ENCODE peak calls at places on chromosomes 6 and 20, in seven cellular contexts. L is SJCRH30; F is fibroblast of lung; C is right lobe of liver; U is CD8-positive, alpha-beta T cell; Q is BE2C; H is hepatocyte. B is an unnamed sample. For H3K4me1, the result is how much of the 10 kb centered on the place peaks cover.

GRCh38 chr6:155125916-155126315 is 130.8 kb downstream of the TIAM2 start:
- DNase-seq in H (no peak), C (no peak), U (no peak), L (no peak), Q (no peak), F (peak), B (no peak)

GRCh38 chr6:161429921-161430490 is 156.1 kb upstream of the AGPAT4 start:
- DNase-seq in L (peak), U (no peak), Q (no peak), C (no peak), F (no peak), H (no peak), B (no peak)

GRCh38 chr6:11229267-11230043 is 3.0 kb downstream of the NEDD9 start:
- DNase-seq in U (no peak), L (no peak), C (no peak), Q (no peak), F (peak), H (peak), B (no peak)

GRCh38 chr20:2911200-2911599 is 37.9 kb downstream of the PTPRA start:
- DNase-seq in L (no peak), H (no peak), F (peak), U (no peak), Q (no peak), C (no peak), B (no peak)

GRCh38 chr20:57427239-57428127 is 36.3 kb downstream of the RBM38 start:
- DNase-seq in Q (no peak), F (no peak), L (no peak), H (no peak), U (no peak), C (no peak), B (peak)

GRCh38 chr6:143465546-143465945 is 14.9 kb downstream of the PEX3 start:
- DNase-seq in L (no peak), C (no peak), F (peak), U (no peak), Q (no peak), H (no peak), B (no peak)

GRCh38 chr6:71419954-71420692 is 131.5 kb downstream of the OGFRL1 start:
- DNase-seq in F (peak), U (no peak), C (peak), Q (peak), H (peak), L (peak), B (peak)

GRCh38 chr6:48840896-48841295 is 622.2 kb downstream of the MMUT start:
- DNase-seq in U (no peak), L (no peak), F (no peak), C (no peak), Q (no peak), H (no peak), B (no peak)

GRCh38 chr6:137728386-137729349 is 138.4 kb upstream of the TNFAIP3 start:
- DNase-seq in C (no peak), F (peak), Q (no peak), L (peak), H (peak), U (no peak), B (no peak)

GRCh38 chr20:9206486-9206885 is 137.6 kb downstream of the PLCB4 start:
- DNase-seq in Q (no peak), U (no peak), F (no peak), L (no peak), H (no peak), C (no peak), B (no peak)

GRCh38 chr6:139144490-139145085 is 9.7 kb downstream of the HECA start:
- DNase-seq in H (no peak), U (no peak), F (no peak), Q (no peak), C (no peak), L (no peak), B (no peak)

GRCh38 chr6:147935656-147936055 is 407.0 kb upstream of the SASH1 start:
- DNase-seq in F (peak), Q (no peak), U (no peak), C (no peak), L (no peak), H (no peak), B (no peak)

GRCh38 chr6:92376711-92377110 is 1042.6 kb downstream of the EPHA7 start:
- DNase-seq in F (peak), U (no peak), L (peak), H (peak), C (no peak), Q (peak), B (no peak)

GRCh38 chr6:168177492-168177891 is 98.5 kb upstream of the FRMD1 start:
- DNase-seq in L (no peak), F (no peak), U (no peak), C (no peak), Q (no peak), H (no peak), B (no peak)

GRCh38 chr6:135096403-135097130 is 41.9 kb upstream of the HBS1L start:
- DNase-seq in C (no peak), L (no peak), F (no peak), Q (no peak), H (no peak), U (no peak), B (no peak)

GRCh38 chr6:64505312-64505711 is 869.7 kb downstream of the PHF3 start:
- DNase-seq in C (no peak), L (peak), Q (peak), H (peak), F (no peak), U (no peak), B (peak)

GRCh38 chr20:709421-709820 is 33.8 kb upstream of the SCRT2 start:
- DNase-seq in Q (peak), H (no peak), L (no peak), C (no peak), U (no peak), F (no peak), B (no peak)

GRCh38 chr20:37565134-37565811 is 37.6 kb upstream of the BLCAP start:
- DNase-seq in F (no peak), L (peak), H (no peak), Q (peak), C (no peak), U (no peak), B (no peak)

GRCh38 chr6:63496388-63496804 is 75.9 kb upstream of the LOC128125822 start:
- DNase-seq in C (no peak), Q (no peak), F (no peak), H (peak), U (no peak), L (no peak), B (no peak)

GRCh38 chr6:27825025-27825823 is 87.0 kb downstream of the OR2B2 start:
- DNase-seq in U (no peak), H (no peak), C (no peak), L (peak), F (no peak), Q (no peak), B (no peak)

GRCh38 chr20:25285856-25286798 is 38.2 kb downstream of the PYGB start:
- DNase-seq in C (peak), U (no peak), Q (peak), F (no peak), H (no peak), L (no peak), B (peak)

GRCh38 chr6:144757299-144757698 is 472.2 kb downstream of the UTRN start:
- DNase-seq in H (no peak), Q (no peak), U (no peak), L (no peak), C (no peak), F (no peak), B (no peak)

GRCh38 chr20:57384953-57385761 is 6.0 kb upstream of the RBM38 start:
- DNase-seq in F (no peak), H (no peak), U (no peak), L (no peak), C (peak), Q (no peak), B (peak)

GRCh38 chr6:7763896-7764295 is 38.0 kb downstream of the BMP6 start:
- DNase-seq in H (no peak), Q (no peak), F (no peak), C (no peak), L (no peak), U (no peak), B (no peak)

GRCh38 chr20:63560856-63561609 is 7.1 kb downstream of the FNDC11 start:
- DNase-seq in F (no peak), Q (no peak), C (no peak), L (no peak), H (no peak), U (no peak), B (no peak)

GRCh38 chr6:136138003-136138402 is 112.1 kb downstream of the MTFR2 start:
- DNase-seq in C (no peak), F (no peak), H (no peak), L (no peak), U (no peak), Q (no peak), B (no peak)

GRCh38 chr6:1667012-1667804 is 57.5 kb downstream of the FOXC1 start:
- DNase-seq in L (peak), H (peak), U (no peak), F (peak), C (no peak), Q (peak), B (no peak)

GRCh38 chr20:36339646-36340592 is 33.8 kb downstream of the DLGAP4 start:
- DNase-seq in U (no peak), F (no peak), L (no peak), Q (no peak), H (no peak), C (no peak), B (peak)

GRCh38 chr20:21615617-21616080 is 89.8 kb upstream of the PAX1 start:
- DNase-seq in L (peak), C (peak), F (peak), Q (peak), H (peak), U (peak), B (no peak)

GRCh38 chr6:151490996-151491395 is 2.8 kb upstream of the CCDC170 start:
- DNase-seq in F (no peak), L (no peak), U (no peak), Q (no peak), C (no peak), H (no peak), B (no peak)

GRCh38 chr6:150169609-150170008 is 26.8 kb downstream of the PPP1R14C start:
- DNase-seq in L (no peak), F (peak), C (no peak), U (no peak), Q (no peak), H (no peak), B (no peak)

GRCh38 chr6:77883849-77884248 is 231.0 kb downstream of the MEI4 start:
- DNase-seq in U (no peak), C (no peak), L (no peak), F (peak), H (no peak), Q (no peak), B (no peak)

GRCh38 chr6:16760536-16761468 is at the start of gene ATXN1:
- DNase-seq in H (peak), C (peak), U (peak), F (no peak), Q (peak), L (peak), B (no peak)

GRCh38 chr6:1525364-1526038 is 84.2 kb upstream of the FOXC1 start:
- DNase-seq in Q (no peak), U (no peak), H (no peak), F (no peak), L (no peak), C (no peak), B (no peak)

GRCh38 chr6:5214570-5215052 is 46.1 kb downstream of the LYRM4 start:
- DNase-seq in L (peak), Q (peak), C (no peak), U (no peak), H (peak), F (no peak), B (no peak)

GRCh38 chr20:50632236-50632635 is 59.1 kb downstream of the RIPOR3 start:
- DNase-seq in Q (no peak), C (no peak), F (no peak), U (no peak), H (no peak), L (no peak), B (no peak)

GRCh38 chr6:149881066-149881766 is 16.7 kb downstream of the RAET1E start:
- DNase-seq in H (no peak), C (no peak), Q (no peak), L (no peak), U (no peak), F (no peak), B (no peak)

DNA sequence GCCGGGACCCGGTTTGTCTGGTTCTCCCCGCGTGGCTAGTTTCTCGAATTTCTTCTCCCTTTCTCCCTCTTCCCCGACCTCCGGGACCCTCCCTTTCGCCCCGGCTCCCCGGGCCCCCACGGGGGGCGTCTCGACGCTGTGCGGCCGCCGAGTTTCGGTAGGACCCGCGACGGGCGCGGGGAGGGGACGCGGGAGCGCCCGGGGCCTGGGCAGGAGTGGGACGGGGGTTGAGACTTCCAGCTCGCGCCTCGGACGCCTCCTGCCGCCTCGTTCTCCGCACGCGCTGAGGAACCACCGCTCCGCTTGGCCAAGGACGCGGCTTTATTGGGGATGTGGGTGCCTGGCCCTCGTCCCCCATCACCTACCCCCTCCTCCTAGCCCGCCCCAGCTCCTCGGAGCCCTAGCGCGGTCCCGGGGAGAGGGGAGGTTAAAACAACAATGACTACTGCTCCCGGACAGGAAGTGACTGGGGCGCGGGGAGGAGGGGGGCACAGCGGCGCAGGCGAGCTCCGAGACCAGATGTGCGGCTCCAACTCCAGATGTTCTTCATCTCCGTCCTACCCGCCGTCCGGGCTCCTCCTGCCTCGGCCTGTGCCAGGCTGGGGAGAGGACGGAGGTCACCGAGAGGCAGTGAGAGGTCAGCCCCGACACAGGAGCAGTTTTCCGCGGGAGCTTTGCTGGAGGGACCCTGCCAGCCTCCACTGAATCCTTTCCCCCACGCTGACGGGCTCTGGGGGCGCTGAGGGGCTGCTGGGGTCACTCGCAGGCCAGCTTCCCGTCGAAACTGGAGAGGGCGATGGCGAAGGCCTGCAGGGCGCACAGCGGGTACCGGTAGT is 910 bp upstream of the TEAD3 start:
- DNase-seq in U (peak), H (peak), C (no peak), Q (no peak), L (peak), F (peak), B (peak)
- H3K4me3 ChIP-seq in U (peak), H (peak), C (peak), Q (peak), L (peak), F (peak), B (peak)

GRCh38 chr6:25831532-25832306 is at the start of gene SLC17A1:
- DNase-seq in L (no peak), Q (no peak), U (no peak), F (no peak), H (peak), C (peak), B (no peak)
- H3K4me1 ChIP-seq in L (under half), Q (under half), U (under half), F (under half), H (under half), C (under half), B (under half)

DNA sequence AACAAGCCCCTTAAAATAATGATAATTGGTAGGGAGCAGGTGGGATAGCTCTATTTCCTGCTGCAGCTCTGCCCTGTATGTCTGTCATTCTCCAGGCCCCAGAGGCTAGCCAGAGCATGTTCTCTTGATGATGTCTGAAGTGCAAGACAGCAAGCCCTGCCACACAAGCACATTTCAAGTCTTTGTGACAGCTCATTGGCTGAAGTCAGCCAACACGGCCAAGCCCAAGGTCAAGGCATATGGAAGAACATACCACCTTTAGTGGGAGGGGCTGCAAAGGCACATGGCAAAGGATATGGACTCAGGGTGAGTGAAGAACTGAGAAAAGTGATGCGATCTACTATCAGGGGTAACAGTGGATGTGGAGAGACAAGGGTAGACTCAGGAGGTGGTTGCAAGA is 116.1 kb downstream of the PRND start:
- DNase-seq in U (no peak), H (no peak), L (no peak), F (no peak), C (peak), Q (no peak), B (no peak)
- H3K4me3 ChIP-seq in U (no peak), H (no peak), L (no peak), F (no peak), C (no peak), Q (no peak), B (no peak)

GRCh38 chr6:44050872-44051421 is 76.3 kb downstream of the MRPL14 start:
- DNase-seq in F (no peak), U (no peak), H (no peak), Q (peak), L (no peak), C (no peak), B (no peak)

GRCh38 chr6:44048277-44048676 is 79.0 kb downstream of the MRPL14 start:
- DNase-seq in F (no peak), C (no peak), H (no peak), Q (peak), L (no peak), U (no peak), B (no peak)

GRCh38 chr6:44047801-44048200 is 79.5 kb downstream of the MRPL14 start:
- DNase-seq in C (no peak), F (no peak), L (no peak), Q (peak), H (no peak), U (no peak), B (no peak)

GRCh38 chr6:44049989-44050871 is 77.0 kb downstream of the MRPL14 start:
- DNase-seq in L (no peak), Q (no peak), H (no peak), C (no peak), F (peak), U (no peak), B (no peak)

GRCh38 chr6:44049163-44049988 is 77.9 kb downstream of the MRPL14 start:
- DNase-seq in U (no peak), C (no peak), L (no peak), H (no peak), F (peak), Q (no peak), B (peak)
- H3K4me1 ChIP-seq in U (under half), C (under half), L (under half), H (under half), F (half or more), Q (under half), B (under half)

GRCh38 chr20:24084281-24084680 is 95.7 kb upstream of the GGTLC1 start:
- DNase-seq in Q (no peak), L (no peak), H (no peak), F (no peak), U (no peak), C (no peak), B (no peak)

GRCh38 chr20:24081077-24081476 is 92.5 kb upstream of the GGTLC1 start:
- DNase-seq in L (no peak), C (no peak), Q (no peak), F (no peak), H (no peak), U (no peak), B (no peak)

DNA sequence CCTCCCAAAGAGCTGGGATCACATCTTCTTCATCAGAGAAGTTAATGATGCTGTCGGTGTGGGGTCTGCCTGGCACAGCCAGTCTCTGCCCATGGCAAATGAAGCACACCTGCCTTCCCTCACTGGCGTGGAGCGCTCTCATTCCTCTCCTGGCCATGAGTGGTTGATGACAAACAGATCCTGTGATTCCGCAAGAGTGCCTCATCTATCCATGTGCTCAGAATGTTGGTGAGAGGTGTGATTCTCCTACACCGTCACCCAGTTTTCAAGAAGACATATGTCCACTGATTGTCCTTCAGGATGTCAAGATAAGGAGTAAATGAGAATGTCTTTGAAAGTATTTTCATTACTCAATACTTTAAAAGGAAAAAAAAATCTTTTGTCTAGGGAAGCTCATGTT is 97.5 kb upstream of the GGTLC1 start:
- DNase-seq in L (no peak), C (no peak), Q (no peak), H (no peak), U (no peak), F (no peak), B (no peak)
- H3K4me3 ChIP-seq in L (no peak), C (no peak), Q (no peak), H (no peak), U (no peak), F (no peak), B (no peak)

GRCh38 chr20:17967595-17968365 is 814 bp downstream of the SNX5 start:
- DNase-seq in L (peak), C (no peak), U (no peak), Q (no peak), F (peak), H (no peak), B (no peak)

GRCh38 chr20:17968366-17969275 is at the start of the genes MGME1 and SNX5:
- DNase-seq in Q (peak), C (peak), F (peak), H (peak), U (peak), L (peak), B (peak)

GRCh38 chr20:17969884-17970409 is 1.1 kb downstream of the MGME1 start:
- DNase-seq in C (no peak), U (peak), F (peak), L (peak), H (peak), Q (no peak), B (peak)

GRCh38 chr20:17971571-17972013 is 2.8 kb downstream of the MGME1 start:
- DNase-seq in U (no peak), F (peak), L (peak), H (no peak), Q (no peak), C (no peak), B (no peak)

DNA sequence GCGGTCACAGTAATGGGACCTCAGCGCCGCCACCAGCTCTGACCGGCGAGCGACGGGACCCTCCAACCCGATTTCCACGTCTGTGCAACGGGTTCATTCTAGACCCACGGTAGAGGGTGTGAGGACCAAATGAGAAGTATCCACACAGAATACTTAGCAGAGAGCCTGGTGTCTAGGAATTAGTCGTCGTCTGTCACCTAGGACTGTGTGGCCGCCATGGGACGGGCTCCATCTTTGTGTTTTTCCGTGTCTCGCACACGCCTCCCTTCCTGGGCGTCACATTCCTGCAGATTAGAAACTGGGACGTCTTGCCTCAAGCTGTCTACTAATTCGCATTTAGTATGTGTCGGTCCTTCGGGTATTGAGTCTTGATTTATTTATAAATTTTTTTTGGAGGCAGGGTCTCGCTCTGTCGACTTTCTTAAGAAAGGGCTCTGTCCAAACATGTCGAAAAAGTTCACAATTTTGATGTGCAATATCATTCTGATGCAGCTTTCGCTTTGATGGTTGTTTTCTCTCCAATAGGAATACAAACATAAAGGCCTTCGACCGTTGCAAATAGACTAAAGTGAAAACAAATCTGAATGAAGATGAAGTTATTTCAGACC is 562 bp downstream of the MGME1 start:
- DNase-seq in F (no peak), L (peak), C (no peak), U (peak), H (peak), Q (peak), B (no peak)
- H3K4me1 ChIP-seq in F (under half), L (under half), C (under half), U (half or more), H (under half), Q (under half), B (under half)

B was measured in left lung.